ENCODE peak calls at places on chromosomes 4 and X, in six cellular contexts. U is endodermal cell; B is bronchial epithelial cell; O is Karpas-422; R is aorta; K is CD4-positive, CD25-positive, alpha-beta regulatory T cell. N is an unnamed sample.
A peak's percentile ranks its signal among the peaks of the same experiment; 100 is the strongest.

GRCh38 chr4:169008478-169008877 is 1.6 kb downstream of the CBR4 start:
- DNase-seq in R (no peak), B (no peak), O (no peak), K (no peak), U (no peak), N (no peak)

GRCh38 chr4:155675709-155676429 is 9.2 kb downstream of the GUCY1A1 start:
- DNase-seq in K (no peak), B (no peak), R (no peak), U (no peak), O (peak; percentile 95), N (no peak)

GRCh38 chr4:183173580-183174526 is 74.8 kb downstream of the WWC2 start:
- DNase-seq in R (no peak), U (peak; percentile 84), B (no peak), O (no peak), K (no peak), N (no peak)

GRCh38 chrX:9327747-9328145 is 137.1 kb upstream of the TBL1X start:
- DNase-seq in O (no peak), U (no peak), B (no peak), K (no peak), R (no peak), N (no peak)

GRCh38 chr4:146335763-146336412 is 121.5 kb downstream of the REELD1 start:
- DNase-seq in O (no peak), U (no peak), K (no peak), B (peak; percentile 74), R (no peak), N (no peak)

GRCh38 chr4:60780874-60781273 is 419.3 kb upstream of the ADGRL3 start:
- DNase-seq in R (no peak), K (no peak), U (no peak), B (peak; percentile 41), O (no peak), N (no peak)

GRCh38 chr4:19155568-19155967 is 1096.1 kb upstream of the SLIT2 start:
- DNase-seq in O (no peak), R (no peak), B (no peak), U (no peak), K (no peak), N (no peak)

GRCh38 chr4:55393461-55394320 is 2.1 kb upstream of the TMEM165 start:
- DNase-seq in O (peak; percentile 43), K (no peak), B (peak; percentile 39), U (no peak), R (no peak), N (no peak)

GRCh38 chr4:98658287-98659105 is at the start of gene TSPAN5:
- DNase-seq in O (peak; percentile 83), B (peak; percentile 40), K (peak; percentile 90), R (peak; percentile 89), U (peak; percentile 92), N (peak; percentile 96)

GRCh38 chr4:77175201-77175610 is 18.2 kb downstream of the CCNG2 start:
- DNase-seq in O (no peak), R (no peak), K (no peak), U (peak; percentile 90), B (no peak), N (no peak)

GRCh38 chr4:13484749-13485345 is 707 bp upstream of the RAB28 start:
- DNase-seq in K (no peak), U (no peak), O (peak; percentile 79), B (peak; percentile 36), R (no peak), N (no peak)

GRCh38 chr4:38180456-38180855 is 220.3 kb downstream of the PTTG2 start:
- DNase-seq in U (peak; percentile 56), O (no peak), K (no peak), R (no peak), B (peak; percentile 69), N (no peak)

GRCh38 chr4:163681208-163681821 is 186.8 kb downstream of the TMA16 start:
- DNase-seq in R (no peak), B (peak; percentile 28), U (peak; percentile 63), K (peak; percentile 69), O (peak; percentile 95), N (no peak)

GRCh38 chr4:149746281-149746680 is 69.4 kb downstream of the IQCM start:
- DNase-seq in R (no peak), B (no peak), O (no peak), K (no peak), U (no peak), N (no peak)

GRCh38 chr4:98873059-98873458 is 55.9 kb downstream of the EIF4E start:
- DNase-seq in K (no peak), B (peak; percentile 72), U (no peak), O (no peak), R (no peak), N (no peak)

GRCh38 chr4:2767705-2768074 is 11.6 kb upstream of the TNIP2 start:
- DNase-seq in K (no peak), U (no peak), O (no peak), B (no peak), R (no peak), N (peak; percentile 81)

GRCh38 chr4:42490015-42490414 is 92.7 kb downstream of the SHISA3 start:
- DNase-seq in B (no peak), K (no peak), R (no peak), O (no peak), U (no peak), N (no peak)
- H3K27me3 ChIP-seq in B (no peaks in the 10 kb centered on the region), K (no peaks in the 10 kb centered on the region), R (no peaks in the 10 kb centered on the region), O (no peaks in the 10 kb centered on the region), U (no peaks in the 10 kb centered on the region), N (no peaks in the 10 kb centered on the region)

DNA sequence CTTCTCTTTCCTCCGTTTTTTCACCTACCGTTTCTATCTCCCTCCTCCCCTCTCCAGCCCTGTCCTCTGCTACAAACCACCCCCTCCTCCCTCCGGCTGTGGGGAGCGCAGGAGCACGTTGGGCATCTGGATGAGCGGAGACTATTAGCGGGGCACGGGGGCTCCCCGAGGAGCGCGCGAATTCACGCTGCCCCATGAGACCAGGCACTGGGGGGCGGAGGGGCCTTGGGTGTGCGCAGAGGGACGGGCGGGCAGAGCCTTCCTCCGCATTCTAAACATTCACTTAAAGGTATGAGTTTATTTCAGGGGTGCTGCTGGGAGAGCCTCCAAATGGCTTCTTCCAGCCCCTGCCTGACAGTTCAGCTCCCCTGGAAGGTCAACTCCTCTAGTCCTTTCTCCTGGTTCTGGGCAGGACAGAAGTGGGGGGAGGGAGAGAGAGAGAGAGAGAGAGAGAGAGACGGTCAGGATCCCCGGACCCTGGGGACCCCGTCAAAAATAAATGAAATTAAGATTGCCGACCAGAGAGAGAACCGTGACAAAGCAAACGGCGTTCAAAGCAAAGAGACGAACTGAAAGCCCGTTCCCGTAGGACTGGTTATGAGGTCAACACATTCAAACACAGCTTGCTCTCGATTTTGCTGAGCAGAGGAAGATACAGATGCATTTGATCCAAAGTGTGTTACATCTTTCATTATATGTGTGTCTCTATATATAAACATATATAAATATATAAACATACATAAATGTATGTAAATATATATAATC is 5.0 kb downstream of the SHOX start:
- DNase-seq in R (no peak), U (peak; percentile 71), B (no peak), O (no peak), K (no peak), N (peak; percentile 32)
- H3K27me3 ChIP-seq in R (no peaks in the 10 kb centered on the region), U (peaks cover 95% of the 10 kb centered on the region), B (peaks cover 9% of the 10 kb centered on the region), O (no peaks in the 10 kb centered on the region), K (peaks cover 7% of the 10 kb centered on the region), N (peaks cover 92% of the 10 kb centered on the region)

GRCh38 chr4:105139646-105140045 is 7.0 kb upstream of the TET2 start:
- DNase-seq in U (no peak), R (no peak), O (no peak), B (no peak), K (no peak), N (no peak)
- H3K27me3 ChIP-seq in U (peaks cover 41% of the 10 kb centered on the region), R (no peaks in the 10 kb centered on the region), O (no peaks in the 10 kb centered on the region), B (no peaks in the 10 kb centered on the region), K (no peaks in the 10 kb centered on the region), N (no peaks in the 10 kb centered on the region)

GRCh38 chr4:112708772-112709171 is 71.8 kb downstream of the LARP7 start:
- DNase-seq in K (no peak), O (no peak), R (no peak), B (no peak), U (no peak), N (no peak)

GRCh38 chr4:112704322-112704721 is 67.4 kb downstream of the LARP7 start:
- DNase-seq in O (no peak), U (peak; percentile 14), B (no peak), R (no peak), K (no peak), N (no peak)

GRCh38 chr4:112704991-112705845 is 68.3 kb downstream of the LARP7 start:
- DNase-seq in B (peak; percentile 45), R (peak; percentile 62), O (no peak), K (no peak), U (peak; percentile 70), N (peak; percentile 78)

GRCh38 chr4:112702892-112703291 is 65.9 kb downstream of the LARP7 start:
- DNase-seq in R (no peak), U (no peak), B (no peak), K (no peak), O (no peak), N (no peak)

GRCh38 chr4:112706840-112707207 is 69.9 kb downstream of the LARP7 start:
- DNase-seq in O (no peak), U (no peak), K (no peak), R (no peak), B (no peak), N (no peak)
- H3K27me3 ChIP-seq in O (no peaks in the 10 kb centered on the region), U (no peaks in the 10 kb centered on the region), K (peaks cover 47% of the 10 kb centered on the region), R (no peaks in the 10 kb centered on the region), B (peaks cover 19% of the 10 kb centered on the region), N (peaks cover 3% of the 10 kb centered on the region)

GRCh38 chrX:18889346-18889745 is 94.6 kb downstream of the PHKA2 start:
- DNase-seq in U (no peak), K (no peak), O (no peak), R (no peak), B (no peak), N (peak; percentile 41)

GRCh38 chrX:18892881-18893280 is 91.0 kb downstream of the PHKA2 start:
- DNase-seq in R (no peak), K (no peak), B (no peak), U (no peak), O (no peak), N (no peak)

GRCh38 chrX:18889982-18890381 is 93.9 kb downstream of the PHKA2 start:
- DNase-seq in K (peak; percentile 15), B (no peak), R (no peak), O (no peak), U (no peak), N (no peak)

GRCh38 chrX:18891561-18891945 is 92.4 kb downstream of the PHKA2 start:
- DNase-seq in O (no peak), R (no peak), U (no peak), K (no peak), B (no peak), N (peak; percentile 38)

GRCh38 chrX:18890724-18891560 is 93.0 kb downstream of the PHKA2 start:
- DNase-seq in O (no peak), K (no peak), B (no peak), R (no peak), U (no peak), N (peak; percentile 68)
- H3K27me3 ChIP-seq in O (no peaks in the 10 kb centered on the region), K (no peaks in the 10 kb centered on the region), B (no peaks in the 10 kb centered on the region), R (no peaks in the 10 kb centered on the region), U (no peaks in the 10 kb centered on the region), N (no peaks in the 10 kb centered on the region)

GRCh38 chr4:73914071-73914470 is 44.9 kb downstream of the CXCL1 start:
- DNase-seq in R (no peak), U (no peak), B (no peak), K (no peak), O (no peak), N (no peak)
- H3K27me3 ChIP-seq in R (no peaks in the 10 kb centered on the region), U (no peaks in the 10 kb centered on the region), B (no peaks in the 10 kb centered on the region), K (no peaks in the 10 kb centered on the region), O (no peaks in the 10 kb centered on the region), N (no peaks in the 10 kb centered on the region)